ENCODE peak calls at places on chromosome 6, in seven cellular contexts. N, U, K, J, L, V and B are unnamed samples.

GRCh38 chr6:27811383-27811782 is 100.8 kb downstream of the OR2B2 start:
- DNase-seq in K (no peak), J (no peak), L (no peak), V (no peak), U (no peak), N (peak; percentile 23), B (no peak)

GRCh38 chr6:121485359-121485809 is 49.9 kb downstream of the GJA1 start:
- DNase-seq in J (no peak), K (no peak), N (peak; percentile 83), L (no peak), U (no peak), V (peak; percentile 12), B (no peak)

GRCh38 chr6:55819811-55820210 is 55.6 kb downstream of the BMP5 start:
- DNase-seq in V (no peak), K (no peak), J (no peak), N (no peak), L (no peak), U (no peak), B (no peak)

GRCh38 chr6:111824608-111825337 is 48.5 kb downstream of the FYN start:
- DNase-seq in N (no peak), J (no peak), U (no peak), L (no peak), K (no peak), V (no peak), B (no peak)

GRCh38 chr6:69427882-69428281 is 368.9 kb downstream of the LMBRD1 start:
- DNase-seq in K (no peak), N (peak; percentile 60), J (no peak), V (no peak), U (no peak), L (no peak), B (no peak)

GRCh38 chr6:133396630-133397335 is 155.6 kb downstream of the EYA4 start:
- DNase-seq in U (no peak), J (no peak), V (no peak), L (no peak), N (no peak), K (no peak), B (no peak)

GRCh38 chr6:1667012-1667804 is 57.5 kb downstream of the FOXC1 start:
- DNase-seq in N (no peak), J (no peak), K (no peak), L (no peak), V (peak; percentile 65), U (no peak), B (no peak)

GRCh38 chr6:167697316-167697715 is 129.4 kb upstream of the AFDN start:
- DNase-seq in N (no peak), K (no peak), L (no peak), U (no peak), V (no peak), J (no peak), B (no peak)

GRCh38 chr6:159038914-159039884 is 5.6 kb downstream of the TAGAP start:
- DNase-seq in J (no peak), N (no peak), L (no peak), K (no peak), V (peak; percentile 44), U (peak; percentile 39), B (no peak)

GRCh38 chr6:16832721-16833120 is 71.5 kb upstream of the ATXN1 start:
- DNase-seq in J (no peak), U (no peak), L (no peak), V (no peak), N (no peak), K (no peak), B (no peak)

GRCh38 chr6:35253249-35253648 is 6.3 kb upstream of the ZNF76 start:
- DNase-seq in N (no peak), U (no peak), K (no peak), L (no peak), J (no peak), V (no peak), B (no peak)

GRCh38 chr6:12245763-12246720 is 44.1 kb upstream of the EDN1 start:
- DNase-seq in J (no peak), U (no peak), V (peak; percentile 21), N (peak; percentile 81), K (no peak), L (no peak), B (no peak)

GRCh38 chr6:129210684-129211083 is 327.7 kb downstream of the LAMA2 start:
- DNase-seq in L (no peak), N (no peak), U (no peak), V (no peak), J (no peak), K (no peak), B (no peak)

GRCh38 chr6:168272379-168273011 is 47.1 kb downstream of the DACT2 start:
- DNase-seq in J (no peak), N (peak; percentile 72), U (no peak), V (no peak), L (no peak), K (no peak), B (peak; percentile 58)

GRCh38 chr6:84403545-84403944 is 176.1 kb upstream of the CEP162 start:
- DNase-seq in K (no peak), V (no peak), N (no peak), U (no peak), L (no peak), J (no peak), B (no peak)

GRCh38 chr6:113560376-113560775 is 296.8 kb upstream of the MARCKS start:
- DNase-seq in V (peak; percentile 37), N (no peak), U (no peak), K (no peak), J (no peak), L (no peak), B (no peak)

GRCh38 chr6:44735631-44735963 is 348.1 kb downstream of the CDC5L start:
- DNase-seq in U (no peak), N (no peak), V (peak; percentile 9), J (no peak), L (no peak), K (no peak), B (no peak)

GRCh38 chr6:34447915-34448314 is 18.0 kb upstream of the PACSIN1 start:
- DNase-seq in K (no peak), V (no peak), J (no peak), U (no peak), N (no peak), L (no peak), B (peak; percentile 74)

GRCh38 chr6:15359335-15359862 is 113.5 kb downstream of the JARID2 start:
- DNase-seq in V (no peak), L (no peak), N (no peak), K (no peak), U (no peak), J (no peak), B (no peak)

GRCh38 chr6:120604510-120604909 is 729.8 kb downstream of the TBC1D32 start:
- DNase-seq in L (no peak), J (no peak), N (no peak), K (no peak), V (no peak), U (no peak), B (no peak)

GRCh38 chr6:100512203-100512862 is 47.6 kb upstream of the SIM1 start:
- DNase-seq in N (no peak), L (no peak), K (no peak), V (peak; percentile 64), J (no peak), U (no peak), B (no peak)

GRCh38 chr6:56899753-56900152 is 55.2 kb upstream of the BEND6 start:
- DNase-seq in U (no peak), L (no peak), J (no peak), N (no peak), K (no peak), V (no peak), B (no peak)

GRCh38 chr6:105397987-105398386 is 4.9 kb downstream of the PREP start:
- DNase-seq in V (no peak), K (no peak), U (no peak), N (peak; percentile 55), L (no peak), J (peak; percentile 2), B (peak; percentile 35)

GRCh38 chr6:80488190-80488589 is 381.7 kb downstream of the BCKDHB start:
- DNase-seq in K (no peak), J (no peak), V (no peak), L (no peak), U (no peak), N (peak; percentile 4), B (no peak)

GRCh38 chr6:43812850-43813584 is 43.0 kb downstream of the VEGFA start:
- DNase-seq in L (no peak), U (no peak), K (no peak), N (no peak), V (no peak), J (peak; percentile 11), B (no peak)

GRCh38 chr6:56380476-56380875 is 133.1 kb upstream of the COL21A1 start:
- DNase-seq in U (no peak), K (no peak), L (no peak), V (no peak), N (no peak), J (no peak), B (no peak)

GRCh38 chr6:16240618-16241320 is 2.4 kb downstream of the GMPR start:
- DNase-seq in N (no peak), L (no peak), V (no peak), J (no peak), U (no peak), K (no peak), B (no peak)

GRCh38 chr6:150418825-150419594 is 50.2 kb downstream of the IYD start:
- DNase-seq in V (peak; percentile 7), J (peak; percentile 41), K (peak; percentile 38), N (peak; percentile 63), U (peak; percentile 38), L (peak; percentile 43), B (peak; percentile 69)

GRCh38 chr6:12196326-12196936 is 93.7 kb upstream of the EDN1 start:
- DNase-seq in K (no peak), V (peak; percentile 33), J (no peak), U (no peak), N (peak; percentile 37), L (no peak), B (no peak)

GRCh38 chr6:111804627-111805235 is 68.5 kb downstream of the FYN start:
- DNase-seq in J (peak; percentile 63), L (no peak), U (peak; percentile 67), K (peak; percentile 34), N (no peak), V (peak; percentile 43), B (no peak)